ENCODE peak calls at places on chromosomes 7 and 10, in four cellular contexts. O, I, Y and N are unnamed samples.

GRCh38 chr7:19404912-19405329 is 259.7 kb upstream of the FERD3L start:
- DNase-seq in I (no peak), Y (no peak), O (no peak), N (peak; percentile 99)

GRCh38 chr7:87152897-87153641 is 816 bp downstream of the DMTF1 start:
- DNase-seq in Y (no peak), I (peak; percentile 2), O (peak; percentile 57), N (peak; percentile 17)

GRCh38 chr10:17235136-17235535 is 7.1 kb downstream of the VIM start:
- DNase-seq in I (no peak), Y (no peak), O (peak; percentile 42), N (no peak)

GRCh38 chr10:46255696-46256355 is 31.0 kb upstream of the ANTXRL start:
- DNase-seq in O (peak; percentile 70), Y (no peak), I (peak; percentile 43), N (peak; percentile 12)

GRCh38 chr7:24756545-24756988 is 697 bp downstream of the GSDME start:
- DNase-seq in I (no peak), O (no peak), Y (no peak), N (peak; percentile 53)

GRCh38 chr10:3484306-3485187 is 300.5 kb downstream of the KLF6 start:
- DNase-seq in O (no peak), I (no peak), Y (peak; percentile 53), N (peak; percentile 73)

GRCh38 chr10:115696747-115697146 is 576.3 kb downstream of the GFRA1 start:
- DNase-seq in O (no peak), I (no peak), Y (no peak), N (no peak)

GRCh38 chr7:22417349-22417748 is 60.4 kb upstream of the RAPGEF5 start:
- DNase-seq in I (no peak), Y (no peak), O (no peak), N (no peak)

GRCh38 chr7:48089415-48089975 is 430 bp downstream of the UPP1 start:
- DNase-seq in O (peak; percentile 10), I (no peak), Y (no peak), N (no peak)

GRCh38 chr7:28448708-28449107 is 36.4 kb downstream of the CREB5 start:
- DNase-seq in Y (no peak), O (no peak), I (no peak), N (no peak)

GRCh38 chr7:132102426-132102825 is 473.8 kb downstream of the PLXNA4 start:
- DNase-seq in Y (no peak), I (no peak), O (no peak), N (no peak)

GRCh38 chr10:89861584-89862287 is 160.3 kb downstream of the KIF20B start:
- DNase-seq in I (no peak), O (no peak), Y (no peak), N (peak; percentile 42)

GRCh38 chr10:121414366-121414765 is 183.9 kb downstream of the FGFR2 start:
- DNase-seq in I (no peak), Y (no peak), O (no peak), N (no peak)

GRCh38 chr10:64265961-64266360 is 744.8 kb downstream of the REEP3 start:
- DNase-seq in I (no peak), Y (no peak), O (no peak), N (no peak)

GRCh38 chr7:103381280-103382061 is 34.0 kb downstream of the PSMC2 start:
- DNase-seq in O (no peak), Y (no peak), I (no peak), N (no peak)
- TF ChIP-seq MXI1 in O (no peak), Y (no peak), I (no peak), N (no peak)

DNA sequence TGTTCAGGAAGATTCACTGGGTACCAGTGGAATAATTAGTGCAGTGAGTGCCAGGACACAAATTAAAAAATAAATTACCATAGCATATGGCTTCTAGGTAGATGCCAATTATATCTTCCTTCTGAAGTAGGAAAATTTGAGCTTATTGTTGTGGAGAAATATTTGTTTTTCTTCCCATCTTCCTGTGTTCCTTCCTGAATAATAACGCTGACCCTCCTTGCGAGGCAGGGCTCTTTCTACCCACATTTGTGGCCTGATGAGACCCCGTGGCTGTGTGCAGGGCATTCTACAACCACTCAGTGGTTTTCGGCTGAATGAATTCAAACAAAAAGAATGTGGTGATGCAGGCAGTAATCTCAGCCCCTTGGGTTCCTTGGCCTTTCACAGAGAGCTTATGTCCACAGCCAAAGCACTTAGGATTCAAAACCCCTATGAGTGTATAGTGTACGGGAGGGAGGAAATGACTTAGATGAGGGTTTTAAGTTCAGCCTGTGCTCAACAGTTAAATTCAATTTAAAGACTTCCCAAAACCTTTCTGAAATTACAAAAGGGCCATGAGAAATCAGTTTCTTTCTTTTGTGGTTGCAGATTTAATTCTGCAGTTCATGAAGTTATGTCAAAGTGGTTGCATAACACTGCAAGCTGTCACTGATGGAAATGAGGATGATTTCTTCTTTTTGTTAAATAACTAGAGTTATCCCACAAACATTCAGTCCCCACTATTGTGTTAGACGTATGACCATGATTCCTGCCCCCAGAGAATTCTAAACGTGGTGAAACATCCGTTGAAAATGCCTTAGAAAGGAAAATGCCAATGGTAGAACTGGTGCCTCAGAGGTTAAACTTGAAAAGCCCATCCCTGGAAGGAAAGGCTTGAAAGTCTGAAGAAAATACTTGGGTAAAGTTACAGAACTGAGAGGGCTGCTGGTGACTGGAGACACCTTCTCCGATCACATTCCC is 255.3 kb downstream of the FZD1 start:
- DNase-seq in Y (no peak), I (no peak), O (no peak), N (no peak)
- TF ChIP-seq SMC3 in Y (no peak), I (no peak), O (no peak), N (no peak)

GRCh38 chr10:118210276-118210675 is 131.8 kb downstream of the FAM204A start:
- DNase-seq in Y (no peak), O (no peak), I (no peak), N (no peak)

GRCh38 chr10:118213456-118213855 is 128.7 kb downstream of the FAM204A start:
- DNase-seq in O (no peak), Y (no peak), I (no peak), N (no peak)

GRCh38 chr10:118207470-118208007 is 134.6 kb downstream of the FAM204A start:
- DNase-seq in I (peak; percentile 20), Y (no peak), O (no peak), N (no peak)

GRCh38 chr10:118204292-118204943 is 137.7 kb downstream of the FAM204A start:
- DNase-seq in Y (no peak), O (no peak), I (no peak), N (no peak)

DNA sequence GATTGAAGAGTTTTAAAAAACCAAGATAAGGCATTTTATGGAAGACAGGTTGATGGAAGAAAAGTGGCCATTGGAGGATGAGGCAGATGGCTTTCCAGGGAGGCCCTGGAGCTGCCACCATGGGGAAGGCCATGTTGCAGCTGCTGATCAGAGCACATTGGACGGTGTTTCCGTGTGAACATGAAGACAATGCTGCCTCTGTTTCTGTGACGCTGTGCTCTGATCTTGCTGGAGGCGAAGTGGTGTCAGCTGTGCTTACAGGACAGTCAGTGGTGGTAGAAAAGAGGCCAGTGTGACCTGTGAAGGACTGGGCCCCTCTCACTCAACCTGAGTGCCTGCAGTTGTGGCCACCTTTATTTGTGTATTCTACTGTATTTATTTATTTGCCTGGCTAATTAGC is 132.9 kb downstream of the FAM204A start:
- DNase-seq in O (no peak), I (peak; percentile 45), Y (no peak), N (no peak)
- TF ChIP-seq CEBPB in O (no peak), I (no peak), Y (no peak), N (no peak)

DNA sequence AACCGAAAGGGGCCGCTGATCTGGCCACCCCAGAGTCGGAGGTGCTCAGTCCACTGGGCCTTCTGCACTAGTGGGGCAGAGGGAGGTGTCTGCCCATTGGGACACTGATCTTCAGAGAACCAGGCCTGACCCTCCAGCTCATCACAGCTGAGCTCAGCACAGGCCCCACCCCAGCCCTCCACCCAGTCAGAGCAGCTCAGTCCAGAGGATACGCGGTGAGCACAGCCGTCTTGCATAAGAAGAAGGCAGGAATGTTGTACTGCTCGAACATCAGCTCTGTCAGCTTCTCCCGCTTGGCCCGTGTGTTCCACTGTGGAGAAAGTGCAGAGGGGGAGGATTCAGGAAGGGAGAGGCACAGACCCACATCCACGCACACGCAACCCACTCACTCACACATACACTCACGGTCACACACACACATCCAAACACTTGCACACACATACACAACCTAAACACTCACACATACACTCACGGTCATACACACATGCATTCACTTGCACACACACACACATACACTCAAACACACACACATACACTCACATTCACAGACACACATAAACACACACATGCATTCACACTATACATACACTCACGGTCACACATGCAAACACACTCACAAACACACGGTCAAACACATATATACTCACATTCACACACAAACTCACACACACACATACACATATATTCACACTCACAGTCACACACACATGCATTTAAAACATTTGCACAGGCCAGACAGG is 6.3 kb downstream of the ACTL6B start:
- DNase-seq in O (no peak), Y (no peak), I (no peak), N (no peak)
- TF ChIP-seq MXI1 in O (no peak), Y (no peak), I (no peak), N (no peak)

GRCh38 chr10:28721318-28721717 is 44.0 kb downstream of the BAMBI start:
- DNase-seq in I (no peak), Y (no peak), O (no peak), N (no peak)

GRCh38 chr10:28717659-28718201 is 40.4 kb downstream of the BAMBI start:
- DNase-seq in O (no peak), Y (no peak), I (no peak), N (no peak)

GRCh38 chr10:28719789-28720436 is 42.6 kb downstream of the BAMBI start:
- DNase-seq in O (peak; percentile 41), Y (no peak), I (peak; percentile 53), N (peak; percentile 71)

GRCh38 chr10:28716748-28717147 is 39.4 kb downstream of the BAMBI start:
- DNase-seq in Y (no peak), O (no peak), I (no peak), N (no peak)

GRCh38 chr10:28722065-28722803 is 44.9 kb downstream of the BAMBI start:
- DNase-seq in Y (no peak), I (no peak), O (no peak), N (peak; percentile 40)
- TF ChIP-seq SMC3 in Y (no peak), I (no peak), O (no peak), N (no peak)

GRCh38 chr10:35580421-35580770 is 24.7 kb upstream of the GJD4 start:
- DNase-seq in I (no peak), O (no peak), Y (no peak), N (no peak)

GRCh38 chr10:35579116-35579515 is 26.0 kb upstream of the GJD4 start:
- DNase-seq in O (no peak), I (no peak), Y (no peak), N (no peak)

GRCh38 chr10:35578608-35578956 is 26.6 kb upstream of the GJD4 start:
- DNase-seq in O (no peak), I (no peak), Y (no peak), N (no peak)

GRCh38 chr10:35577915-35578607 is 27.1 kb upstream of the GJD4 start:
- DNase-seq in I (no peak), Y (no peak), O (no peak), N (no peak)

GRCh38 chr10:35579726-35580420 is 25.3 kb upstream of the GJD4 start:
- DNase-seq in I (no peak), Y (no peak), O (no peak), N (no peak)
- TF ChIP-seq CEBPB in I (no peak), Y (no peak), O (no peak), N (no peak)